ENCODE peak calls at places on chromosomes 1 and 21, in eight cellular contexts. One of them, this sample, is unnamed.

GRCh38 chr1:227766015-227766634 is 30.9 kb downstream of the SNAP47 start:
- DNase-seq in body of pancreas: peak; percentile 62
- DNase-seq in T-cell: peak; percentile 84
- DNase-seq in T47D: no peak
- DNase-seq in GM04503: no peak
- DNase-seq in cardiac fibroblast: no peak
- DNase-seq in hippocampal formation: no peak
- DNase-seq in activated naive CD4-positive, alpha-beta T cell treated with anti-CD3 and anti-CD28 coated beads, Interleukin-2, amount 10 ng/mL, durations not matched to agents 7 days and 5 days: peak; percentile 90
- DNase-seq in this sample: no peak

GRCh38 chr21:33839167-33839716 is 76.4 kb downstream of the ATP5PO start:
- DNase-seq in body of pancreas: no peak
- DNase-seq in T-cell: no peak
- DNase-seq in T47D: no peak
- DNase-seq in GM04503: no peak
- DNase-seq in cardiac fibroblast: no peak
- DNase-seq in hippocampal formation: no peak
- DNase-seq in activated naive CD4-positive, alpha-beta T cell treated with anti-CD3 and anti-CD28 coated beads, Interleukin-2, amount 10 ng/mL, durations not matched to agents 7 days and 5 days: no peak
- DNase-seq in this sample: no peak

GRCh38 chr1:239429163-239429562 is 42.8 kb downstream of the CHRM3 start:
- DNase-seq in body of pancreas: no peak
- DNase-seq in T-cell: no peak
- DNase-seq in T47D: no peak
- DNase-seq in GM04503: no peak
- DNase-seq in cardiac fibroblast: no peak
- DNase-seq in hippocampal formation: no peak
- DNase-seq in activated naive CD4-positive, alpha-beta T cell treated with anti-CD3 and anti-CD28 coated beads, Interleukin-2, amount 10 ng/mL, durations not matched to agents 7 days and 5 days: no peak
- DNase-seq in this sample: no peak

GRCh38 chr1:109785446-109786106 is 21.9 kb upstream of the EPS8L3 start:
- DNase-seq in body of pancreas: no peak
- DNase-seq in T-cell: no peak
- DNase-seq in T47D: no peak
- DNase-seq in GM04503: no peak
- DNase-seq in cardiac fibroblast: no peak
- DNase-seq in hippocampal formation: no peak
- DNase-seq in activated naive CD4-positive, alpha-beta T cell treated with anti-CD3 and anti-CD28 coated beads, Interleukin-2, amount 10 ng/mL, durations not matched to agents 7 days and 5 days: no peak
- DNase-seq in this sample: no peak

GRCh38 chr1:3326516-3327388 is 127.7 kb upstream of the ARHGEF16 start:
- DNase-seq in body of pancreas: no peak
- DNase-seq in T-cell: no peak
- DNase-seq in T47D: no peak
- DNase-seq in GM04503: no peak
- DNase-seq in cardiac fibroblast: no peak
- DNase-seq in hippocampal formation: no peak
- DNase-seq in activated naive CD4-positive, alpha-beta T cell treated with anti-CD3 and anti-CD28 coated beads, Interleukin-2, amount 10 ng/mL, durations not matched to agents 7 days and 5 days: no peak
- DNase-seq in this sample: no peak

GRCh38 chr1:76336951-76337371 is 262.4 kb downstream of the ST6GALNAC3 start:
- DNase-seq in body of pancreas: peak; percentile 53
- DNase-seq in T-cell: no peak
- DNase-seq in T47D: no peak
- DNase-seq in GM04503: peak; percentile 73
- DNase-seq in cardiac fibroblast: peak; percentile 98
- DNase-seq in hippocampal formation: peak; percentile 67
- DNase-seq in activated naive CD4-positive, alpha-beta T cell treated with anti-CD3 and anti-CD28 coated beads, Interleukin-2, amount 10 ng/mL, durations not matched to agents 7 days and 5 days: no peak
- DNase-seq in this sample: no peak

GRCh38 chr1:177756161-177756560 is 213.7 kb downstream of the SEC16B start:
- DNase-seq in body of pancreas: no peak
- DNase-seq in T-cell: no peak
- DNase-seq in T47D: no peak
- DNase-seq in GM04503: no peak
- DNase-seq in cardiac fibroblast: no peak
- DNase-seq in hippocampal formation: no peak
- DNase-seq in activated naive CD4-positive, alpha-beta T cell treated with anti-CD3 and anti-CD28 coated beads, Interleukin-2, amount 10 ng/mL, durations not matched to agents 7 days and 5 days: no peak
- DNase-seq in this sample: no peak

GRCh38 chr1:83520797-83521196 is 478.1 kb downstream of the TTLL7 start:
- DNase-seq in body of pancreas: no peak
- DNase-seq in T-cell: no peak
- DNase-seq in T47D: no peak
- DNase-seq in GM04503: no peak
- DNase-seq in cardiac fibroblast: no peak
- DNase-seq in hippocampal formation: no peak
- DNase-seq in activated naive CD4-positive, alpha-beta T cell treated with anti-CD3 and anti-CD28 coated beads, Interleukin-2, amount 10 ng/mL, durations not matched to agents 7 days and 5 days: no peak
- DNase-seq in this sample: no peak

GRCh38 chr1:231107186-231107585 is 54.7 kb upstream of the TRIM67 start:
- DNase-seq in body of pancreas: no peak
- DNase-seq in T-cell: no peak
- DNase-seq in T47D: no peak
- DNase-seq in GM04503: no peak
- DNase-seq in cardiac fibroblast: no peak
- DNase-seq in hippocampal formation: no peak
- DNase-seq in activated naive CD4-positive, alpha-beta T cell treated with anti-CD3 and anti-CD28 coated beads, Interleukin-2, amount 10 ng/mL, durations not matched to agents 7 days and 5 days: no peak
- DNase-seq in this sample: no peak

GRCh38 chr1:164369698-164370365 is 189.2 kb upstream of the PBX1 start:
- DNase-seq in body of pancreas: no peak
- DNase-seq in T-cell: no peak
- DNase-seq in T47D: no peak
- DNase-seq in GM04503: no peak
- DNase-seq in cardiac fibroblast: no peak
- DNase-seq in hippocampal formation: no peak
- DNase-seq in activated naive CD4-positive, alpha-beta T cell treated with anti-CD3 and anti-CD28 coated beads, Interleukin-2, amount 10 ng/mL, durations not matched to agents 7 days and 5 days: no peak
- DNase-seq in this sample: no peak

GRCh38 chr1:42379794-42380616 is 587 bp upstream of the RIMKLA start:
- DNase-seq in body of pancreas: no peak
- DNase-seq in T-cell: no peak
- DNase-seq in T47D: peak; percentile 41
- DNase-seq in GM04503: no peak
- DNase-seq in cardiac fibroblast: peak; percentile 17
- DNase-seq in hippocampal formation: no peak
- DNase-seq in activated naive CD4-positive, alpha-beta T cell treated with anti-CD3 and anti-CD28 coated beads, Interleukin-2, amount 10 ng/mL, durations not matched to agents 7 days and 5 days: no peak
- DNase-seq in this sample: no peak

GRCh38 chr1:20602851-20603450 is 14.1 kb downstream of the CDA start:
- DNase-seq in body of pancreas: no peak
- DNase-seq in T-cell: no peak
- DNase-seq in T47D: peak; percentile 44
- DNase-seq in GM04503: no peak
- DNase-seq in cardiac fibroblast: no peak
- DNase-seq in hippocampal formation: no peak
- DNase-seq in activated naive CD4-positive, alpha-beta T cell treated with anti-CD3 and anti-CD28 coated beads, Interleukin-2, amount 10 ng/mL, durations not matched to agents 7 days and 5 days: no peak
- DNase-seq in this sample: no peak

GRCh38 chr21:44930543-44930981 is 9.3 kb upstream of the SLX9 start:
- DNase-seq in body of pancreas: no peak
- DNase-seq in T-cell: peak; percentile 53
- DNase-seq in T47D: no peak
- DNase-seq in GM04503: no peak
- DNase-seq in cardiac fibroblast: no peak
- DNase-seq in hippocampal formation: no peak
- DNase-seq in activated naive CD4-positive, alpha-beta T cell treated with anti-CD3 and anti-CD28 coated beads, Interleukin-2, amount 10 ng/mL, durations not matched to agents 7 days and 5 days: peak; percentile 77
- DNase-seq in this sample: no peak

GRCh38 chr1:8477199-8477982 is 159.5 kb downstream of the SLC45A1 start:
- DNase-seq in body of pancreas: no peak
- DNase-seq in T-cell: no peak
- DNase-seq in T47D: no peak
- DNase-seq in GM04503: peak; percentile 86
- DNase-seq in cardiac fibroblast: peak; percentile 28
- DNase-seq in hippocampal formation: no peak
- DNase-seq in activated naive CD4-positive, alpha-beta T cell treated with anti-CD3 and anti-CD28 coated beads, Interleukin-2, amount 10 ng/mL, durations not matched to agents 7 days and 5 days: no peak
- DNase-seq in this sample: no peak

GRCh38 chr1:6464514-6464836 is 1.5 kb downstream of the TNFRSF25 start:
- DNase-seq in body of pancreas: peak; percentile 90
- DNase-seq in T-cell: no peak
- DNase-seq in T47D: peak; percentile 67
- DNase-seq in GM04503: no peak
- DNase-seq in cardiac fibroblast: no peak
- DNase-seq in hippocampal formation: no peak
- DNase-seq in activated naive CD4-positive, alpha-beta T cell treated with anti-CD3 and anti-CD28 coated beads, Interleukin-2, amount 10 ng/mL, durations not matched to agents 7 days and 5 days: peak; percentile 62
- DNase-seq in this sample: no peak

GRCh38 chr1:9004731-9005708 is 21.2 kb downstream of the SLC2A7 start:
- DNase-seq in body of pancreas: peak; percentile 81
- DNase-seq in T-cell: peak; percentile 67
- DNase-seq in T47D: peak; percentile 72
- DNase-seq in GM04503: no peak
- DNase-seq in cardiac fibroblast: peak; percentile 88
- DNase-seq in hippocampal formation: peak; percentile 52
- DNase-seq in activated naive CD4-positive, alpha-beta T cell treated with anti-CD3 and anti-CD28 coated beads, Interleukin-2, amount 10 ng/mL, durations not matched to agents 7 days and 5 days: peak; percentile 91
- DNase-seq in this sample: peak; percentile 57

GRCh38 chr1:55781944-55782482 is 566.8 kb upstream of the USP24 start:
- DNase-seq in body of pancreas: peak; percentile 50
- DNase-seq in T-cell: no peak
- DNase-seq in T47D: no peak
- DNase-seq in GM04503: peak; percentile 73
- DNase-seq in cardiac fibroblast: peak; percentile 64
- DNase-seq in hippocampal formation: no peak
- DNase-seq in activated naive CD4-positive, alpha-beta T cell treated with anti-CD3 and anti-CD28 coated beads, Interleukin-2, amount 10 ng/mL, durations not matched to agents 7 days and 5 days: no peak
- DNase-seq in this sample: peak; percentile 22

GRCh38 chr1:41724248-41724647 is 194.5 kb downstream of the HIVEP3 start:
- DNase-seq in body of pancreas: no peak
- DNase-seq in T-cell: no peak
- DNase-seq in T47D: no peak
- DNase-seq in GM04503: no peak
- DNase-seq in cardiac fibroblast: peak; percentile 32
- DNase-seq in hippocampal formation: no peak
- DNase-seq in activated naive CD4-positive, alpha-beta T cell treated with anti-CD3 and anti-CD28 coated beads, Interleukin-2, amount 10 ng/mL, durations not matched to agents 7 days and 5 days: no peak
- DNase-seq in this sample: no peak

GRCh38 chr1:96365596-96365995 is 356.0 kb upstream of the PTBP2 start:
- DNase-seq in body of pancreas: no peak
- DNase-seq in T-cell: no peak
- DNase-seq in T47D: no peak
- DNase-seq in GM04503: no peak
- DNase-seq in cardiac fibroblast: peak; percentile 65
- DNase-seq in hippocampal formation: no peak
- DNase-seq in activated naive CD4-positive, alpha-beta T cell treated with anti-CD3 and anti-CD28 coated beads, Interleukin-2, amount 10 ng/mL, durations not matched to agents 7 days and 5 days: no peak
- DNase-seq in this sample: no peak

GRCh38 chr1:54490361-54491248 is 57.4 kb upstream of the ACOT11 start:
- DNase-seq in body of pancreas: peak; percentile 32
- DNase-seq in T-cell: no peak
- DNase-seq in T47D: no peak
- DNase-seq in GM04503: no peak
- DNase-seq in cardiac fibroblast: no peak
- DNase-seq in hippocampal formation: no peak
- DNase-seq in activated naive CD4-positive, alpha-beta T cell treated with anti-CD3 and anti-CD28 coated beads, Interleukin-2, amount 10 ng/mL, durations not matched to agents 7 days and 5 days: peak; percentile 54
- DNase-seq in this sample: no peak

GRCh38 chr1:230985711-230986110 is 6.8 kb downstream of the ARV1 start:
- DNase-seq in body of pancreas: no peak
- DNase-seq in T-cell: no peak
- DNase-seq in T47D: no peak
- DNase-seq in GM04503: no peak
- DNase-seq in cardiac fibroblast: no peak
- DNase-seq in hippocampal formation: no peak
- DNase-seq in activated naive CD4-positive, alpha-beta T cell treated with anti-CD3 and anti-CD28 coated beads, Interleukin-2, amount 10 ng/mL, durations not matched to agents 7 days and 5 days: no peak
- DNase-seq in this sample: no peak

GRCh38 chr1:11948822-11949458 is 14.4 kb downstream of the PLOD1 start:
- DNase-seq in body of pancreas: no peak
- DNase-seq in T-cell: no peak
- DNase-seq in T47D: peak; percentile 40
- DNase-seq in GM04503: no peak
- DNase-seq in cardiac fibroblast: no peak
- DNase-seq in hippocampal formation: no peak
- DNase-seq in activated naive CD4-positive, alpha-beta T cell treated with anti-CD3 and anti-CD28 coated beads, Interleukin-2, amount 10 ng/mL, durations not matched to agents 7 days and 5 days: no peak
- DNase-seq in this sample: no peak

GRCh38 chr1:212040629-212041028 is 5.1 kb downstream of the DTL start:
- DNase-seq in body of pancreas: no peak
- DNase-seq in T-cell: no peak
- DNase-seq in T47D: no peak
- DNase-seq in GM04503: no peak
- DNase-seq in cardiac fibroblast: no peak
- DNase-seq in hippocampal formation: no peak
- DNase-seq in activated naive CD4-positive, alpha-beta T cell treated with anti-CD3 and anti-CD28 coated beads, Interleukin-2, amount 10 ng/mL, durations not matched to agents 7 days and 5 days: no peak
- DNase-seq in this sample: no peak

GRCh38 chr1:23984417-23985186 is 4.5 kb upstream of the SRSF10 start:
- DNase-seq in body of pancreas: peak; percentile 61
- DNase-seq in T-cell: no peak
- DNase-seq in T47D: peak; percentile 63
- DNase-seq in GM04503: peak; percentile 71
- DNase-seq in cardiac fibroblast: peak; percentile 88
- DNase-seq in hippocampal formation: no peak
- DNase-seq in activated naive CD4-positive, alpha-beta T cell treated with anti-CD3 and anti-CD28 coated beads, Interleukin-2, amount 10 ng/mL, durations not matched to agents 7 days and 5 days: no peak
- DNase-seq in this sample: peak; percentile 91

GRCh38 chr1:161365207-161365606 is 2.5 kb downstream of the CFAP126 start:
- DNase-seq in body of pancreas: no peak
- DNase-seq in T-cell: no peak
- DNase-seq in T47D: no peak
- DNase-seq in GM04503: no peak
- DNase-seq in cardiac fibroblast: no peak
- DNase-seq in hippocampal formation: no peak
- DNase-seq in activated naive CD4-positive, alpha-beta T cell treated with anti-CD3 and anti-CD28 coated beads, Interleukin-2, amount 10 ng/mL, durations not matched to agents 7 days and 5 days: no peak
- DNase-seq in this sample: no peak

GRCh38 chr1:27394925-27395324 is 2.5 kb downstream of the GPR3 start:
- DNase-seq in body of pancreas: no peak
- DNase-seq in T-cell: no peak
- DNase-seq in T47D: no peak
- DNase-seq in GM04503: no peak
- DNase-seq in cardiac fibroblast: no peak
- DNase-seq in hippocampal formation: no peak
- DNase-seq in activated naive CD4-positive, alpha-beta T cell treated with anti-CD3 and anti-CD28 coated beads, Interleukin-2, amount 10 ng/mL, durations not matched to agents 7 days and 5 days: no peak
- DNase-seq in this sample: no peak

GRCh38 chr1:9039761-9040658 is 13.8 kb upstream of the SLC2A7 start:
- DNase-seq in body of pancreas: no peak
- DNase-seq in T-cell: no peak
- DNase-seq in T47D: no peak
- DNase-seq in GM04503: no peak
- DNase-seq in cardiac fibroblast: no peak
- DNase-seq in hippocampal formation: no peak
- DNase-seq in activated naive CD4-positive, alpha-beta T cell treated with anti-CD3 and anti-CD28 coated beads, Interleukin-2, amount 10 ng/mL, durations not matched to agents 7 days and 5 days: no peak
- DNase-seq in this sample: no peak

GRCh38 chr1:33275200-33275599 is 18.9 kb downstream of the ZNF362 start:
- DNase-seq in body of pancreas: no peak
- DNase-seq in T-cell: no peak
- DNase-seq in T47D: no peak
- DNase-seq in GM04503: no peak
- DNase-seq in cardiac fibroblast: no peak
- DNase-seq in hippocampal formation: no peak
- DNase-seq in activated naive CD4-positive, alpha-beta T cell treated with anti-CD3 and anti-CD28 coated beads, Interleukin-2, amount 10 ng/mL, durations not matched to agents 7 days and 5 days: no peak
- DNase-seq in this sample: no peak

GRCh38 chr1:201882665-201883132 is 6.0 kb upstream of the SHISA4 start:
- DNase-seq in body of pancreas: no peak
- DNase-seq in T-cell: no peak
- DNase-seq in T47D: no peak
- DNase-seq in GM04503: peak; percentile 69
- DNase-seq in cardiac fibroblast: no peak
- DNase-seq in hippocampal formation: no peak
- DNase-seq in activated naive CD4-positive, alpha-beta T cell treated with anti-CD3 and anti-CD28 coated beads, Interleukin-2, amount 10 ng/mL, durations not matched to agents 7 days and 5 days: no peak
- DNase-seq in this sample: no peak

GRCh38 chr1:108815566-108815965 is 41.3 kb downstream of the AKNAD1 start:
- DNase-seq in body of pancreas: no peak
- DNase-seq in T-cell: no peak
- DNase-seq in T47D: no peak
- DNase-seq in GM04503: no peak
- DNase-seq in cardiac fibroblast: peak; percentile 20
- DNase-seq in hippocampal formation: no peak
- DNase-seq in activated naive CD4-positive, alpha-beta T cell treated with anti-CD3 and anti-CD28 coated beads, Interleukin-2, amount 10 ng/mL, durations not matched to agents 7 days and 5 days: no peak
- DNase-seq in this sample: no peak

This sample was measured in prostate gland.